ENCODE peak calls at places on chromosomes 11 and 22, in five cellular contexts. K is HEK293T, N is GM12878, B is HepG2, J is H1. O is an unnamed sample.

GRCh38 chr11:1747753-1748466 is 2.5 kb downstream of the IFITM10 start:
- DNase-seq in K (no peak), N (no peak), B (no peak), J (no peak), O (no peak)

GRCh38 chr11:123062892-123063395 is 1.0 kb upstream of the HSPA8 start:
- DNase-seq in K (no peak), N (no peak), B (no peak), J (no peak), O (peak)

GRCh38 chr22:40123387-40123786 is 54.3 kb upstream of the TNRC6B start:
- DNase-seq in K (peak), N (no peak), B (no peak), J (no peak), O (no peak)

GRCh38 chr11:12223771-12224536 is 113.6 kb downstream of the MICAL2 start:
- DNase-seq in K (no peak), N (no peak), B (no peak), J (no peak), O (no peak)

GRCh38 chr11:27806122-27806521 is 105.9 kb upstream of the BDNF start:
- DNase-seq in K (no peak), N (no peak), B (no peak), J (no peak), O (no peak)

GRCh38 chr11:19905280-19905853 is 192.7 kb downstream of the NAV2 start:
- DNase-seq in K (peak), N (no peak), B (peak), J (no peak), O (no peak)

GRCh38 chr11:125016413-125016812 is 46.7 kb upstream of the SLC37A2 start:
- DNase-seq in K (no peak), N (no peak), B (no peak), J (no peak), O (no peak)

GRCh38 chr11:75233688-75234295 is 6.8 kb upstream of the TPBGL start:
- DNase-seq in K (peak), N (no peak), B (peak), J (no peak), O (peak)

GRCh38 chr22:46139895-46140350 is 10.4 kb upstream of the PPARA start:
- DNase-seq in K (no peak), N (no peak), B (peak), J (no peak), O (no peak)

GRCh38 chr11:2557381-2557780 is 112.6 kb downstream of the KCNQ1 start:
- DNase-seq in K (no peak), N (no peak), B (no peak), J (no peak), O (no peak)

GRCh38 chr22:37607010-37607911 is 1.4 kb upstream of the GGA1 start:
- DNase-seq in K (peak), N (peak), B (peak), J (peak), O (peak)

GRCh38 chr11:47152953-47153950 is 23.4 kb downstream of the ARFGAP2 start:
- DNase-seq in K (peak), N (peak), B (peak), J (no peak), O (no peak)

GRCh38 chr11:72668645-72669347 is 5.4 kb downstream of the PDE2A start:
- DNase-seq in K (no peak), N (peak), B (no peak), J (no peak), O (no peak)

GRCh38 chr11:76410771-76411423 is 29.8 kb downstream of the GVQW3 start:
- DNase-seq in K (no peak), N (no peak), B (no peak), J (no peak), O (no peak)

GRCh38 chr22:44304906-44305305 is 7.8 kb downstream of the SHISAL1 start:
- DNase-seq in K (no peak), N (no peak), B (no peak), J (no peak), O (no peak)

GRCh38 chr22:17955611-17956379 is 68.6 kb downstream of the MICAL3 start:
- DNase-seq in K (no peak), N (no peak), B (no peak), J (no peak), O (no peak)

GRCh38 chr11:75425422-75425821 is 7.6 kb downstream of the KLHL35 start:
- DNase-seq in K (peak), N (no peak), B (no peak), J (no peak), O (no peak)

GRCh38 chr11:73106347-73106746 is 35.8 kb downstream of the FCHSD2 start:
- DNase-seq in K (no peak), N (no peak), B (no peak), J (no peak), O (no peak)

GRCh38 chr11:85776951-85777602 is 33.9 kb downstream of the SYTL2 start:
- DNase-seq in K (no peak), N (no peak), B (peak), J (no peak), O (no peak)

GRCh38 chr11:99351620-99352019 is 330.9 kb downstream of the CNTN5 start:
- DNase-seq in K (no peak), N (no peak), B (no peak), J (no peak), O (no peak)

GRCh38 chr11:95577716-95578460 is 211.7 kb downstream of the FAM76B start:
- DNase-seq in K (no peak), N (no peak), B (no peak), J (no peak), O (no peak)

GRCh38 chr11:66969584-66970205 is 5.4 kb upstream of the C11orf86 start:
- DNase-seq in K (no peak), N (no peak), B (no peak), J (no peak), O (no peak)

GRCh38 chr22:35540600-35541253 is at the start of gene RASD2:
- DNase-seq in K (peak), N (no peak), B (no peak), J (no peak), O (no peak)

GRCh38 chr11:126878892-126879291 is 121.7 kb downstream of the KIRREL3 start:
- DNase-seq in K (no peak), N (no peak), B (no peak), J (no peak), O (no peak)

GRCh38 chr22:45952553-45952952 is 24.4 kb downstream of the WNT7B start:
- DNase-seq in K (no peak), N (no peak), B (no peak), J (no peak), O (no peak)

GRCh38 chr11:3865388-3866193 is 10.1 kb downstream of the STIM1 start:
- DNase-seq in K (no peak), N (no peak), B (no peak), J (no peak), O (no peak)

GRCh38 chr11:112292785-112293407 is 32.2 kb upstream of the PLET1 start:
- DNase-seq in K (no peak), N (no peak), B (no peak), J (no peak), O (no peak)

GRCh38 chr11:612201-612960 is 3.4 kb downstream of the IRF7 start:
- DNase-seq in K (no peak), N (no peak), B (peak), J (no peak), O (no peak)

GRCh38 chr22:44363214-44363979 is 50.6 kb upstream of the SHISAL1 start:
- DNase-seq in K (no peak), N (no peak), B (peak), J (no peak), O (no peak)

GRCh38 chr11:69294621-69295078 is 695 bp downstream of the MYEOV start:
- DNase-seq in K (no peak), N (no peak), B (no peak), J (no peak), O (no peak)

GRCh38 chr11:69292221-69292648 is 1.7 kb upstream of the MYEOV start:
- DNase-seq in K (peak), N (no peak), B (no peak), J (no peak), O (peak)

GRCh38 chr11:69295079-69295994 is 1.4 kb downstream of the MYEOV start:
- DNase-seq in K (no peak), N (no peak), B (no peak), J (no peak), O (no peak)

GRCh38 chr11:69293087-69293486 is 868 bp upstream of the MYEOV start:
- DNase-seq in K (no peak), N (no peak), B (no peak), J (peak), O (no peak)

GRCh38 chr11:69293819-69294505 is at the start of gene MYEOV:
- DNase-seq in K (peak), N (peak), B (peak), J (peak), O (peak)
- TF ChIP-seq SUZ12 in K (no peak), N (no peak), B (no peak), J (no peak), O (no peak)

DNA sequence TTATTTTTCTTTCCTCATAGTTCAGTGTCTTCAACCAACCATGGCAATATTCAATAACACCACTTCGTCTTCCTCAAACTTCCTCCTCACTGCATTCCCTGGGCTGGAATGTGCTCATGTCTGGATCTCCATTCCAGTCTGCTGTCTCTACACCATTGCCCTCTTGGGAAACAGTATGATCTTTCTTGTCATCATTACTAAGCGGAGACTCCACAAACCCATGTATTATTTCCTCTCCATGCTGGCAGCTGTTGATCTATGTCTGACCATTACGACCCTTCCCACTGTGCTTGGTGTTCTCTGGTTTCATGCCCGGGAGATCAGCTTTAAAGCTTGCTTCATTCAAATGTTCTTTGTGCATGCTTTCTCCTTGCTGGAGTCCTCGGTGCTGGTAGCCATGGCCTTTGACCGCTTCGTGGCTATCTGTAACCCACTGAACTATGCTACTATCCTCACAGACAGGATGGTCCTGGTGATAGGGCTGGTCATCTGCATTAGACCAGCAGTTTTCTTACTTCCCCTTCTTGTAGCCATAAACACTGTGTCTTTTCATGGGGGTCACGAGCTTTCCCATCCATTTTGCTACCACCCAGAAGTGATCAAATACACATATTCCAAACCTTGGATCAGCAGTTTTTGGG is at the start of gene OR51T1:
- DNase-seq in K (no peak), N (no peak), B (no peak), J (no peak), O (no peak)
- TF ChIP-seq SUZ12 in K (no peak), N (no peak), B (no peak), J (no peak), O (no peak)

GRCh38 chr11:35144811-35145210 is 5.8 kb downstream of the CD44 start:
- DNase-seq in K (no peak), N (no peak), B (no peak), J (no peak), O (no peak)
- TF ChIP-seq SUZ12 in K (no peak), N (no peak), B (no peak), J (no peak), O (no peak)

DNA sequence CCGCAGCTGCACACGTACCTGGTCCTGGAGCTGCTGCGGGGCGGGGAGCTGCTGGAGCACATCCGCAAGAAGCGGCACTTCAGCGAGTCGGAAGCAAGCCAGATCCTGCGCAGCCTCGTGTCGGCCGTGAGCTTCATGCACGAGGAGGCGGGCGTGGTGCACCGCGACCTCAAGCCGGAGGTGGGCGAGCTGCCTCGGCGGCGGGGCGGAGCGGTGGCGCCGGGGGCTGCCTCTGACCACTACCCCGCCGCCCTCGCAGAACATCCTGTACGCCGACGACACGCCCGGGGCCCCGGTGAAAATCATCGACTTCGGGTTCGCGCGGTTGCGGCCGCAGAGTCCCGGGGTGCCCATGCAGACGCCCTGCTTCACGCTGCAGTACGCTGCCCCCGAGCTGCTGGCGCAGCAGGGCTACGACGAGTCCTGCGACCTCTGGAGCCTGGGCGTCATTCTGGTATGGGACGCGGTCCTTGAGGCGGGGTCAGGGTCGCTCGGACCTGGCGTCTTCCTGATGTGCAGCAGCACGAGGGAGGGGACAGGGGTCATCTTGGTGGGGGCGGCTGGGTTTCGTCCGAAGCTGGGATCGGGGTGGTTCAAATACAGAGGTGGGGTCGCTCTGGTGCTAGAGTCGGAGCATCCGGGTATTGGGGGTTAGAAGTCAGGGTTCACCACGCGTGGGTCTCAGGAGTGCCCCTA is 10.6 kb downstream of the RPS6KA4 start:
- DNase-seq in K (no peak), N (no peak), B (no peak), J (no peak), O (no peak)
- TF ChIP-seq SUZ12 in K (no peak), N (no peak), B (no peak), J (no peak), O (no peak)

DNA sequence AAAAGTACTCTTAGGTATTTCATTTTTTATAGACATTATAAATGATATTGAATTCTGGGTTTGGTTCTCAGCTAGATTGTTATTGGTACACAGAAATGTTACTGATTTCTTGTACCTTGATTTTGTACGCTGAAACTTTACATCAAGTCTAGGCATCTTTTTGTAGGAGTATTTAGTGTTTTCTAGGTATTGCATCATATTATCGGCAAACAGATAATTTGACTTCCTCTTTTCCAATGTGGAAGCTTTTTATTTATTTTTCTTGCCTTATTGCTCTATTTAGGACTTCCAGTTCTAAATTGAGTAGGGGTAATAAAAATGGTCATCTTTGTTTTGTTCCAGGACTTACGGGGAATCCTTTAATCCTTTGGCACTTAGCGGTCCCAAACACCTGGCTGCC is 676.6 kb upstream of the CCDC179 start:
- DNase-seq in K (no peak), N (no peak), B (no peak), J (no peak), O (no peak)
- TF ChIP-seq SUZ12 in K (no peak), N (no peak), B (no peak), J (no peak), O (no peak)

GRCh38 chr11:45736424-45736823 is 68.5 kb upstream of the SLC35C1 start:
- DNase-seq in K (no peak), N (no peak), B (peak), J (no peak), O (no peak)
- TF ChIP-seq SUZ12 in K (no peak), N (no peak), B (no peak), J (no peak), O (no peak)